ENCODE peak calls at places on chromosomes 11 and 22, in four cellular contexts. U is HCT116, Y is GM23338, V is MM.1S. R is an unnamed sample.

GRCh38 chr11:61853698-61854169 is 25.6 kb downstream of the FADS2 start:
- DNase-seq in U (no peak), Y (no peak), V (no peak), R (no peak)

GRCh38 chr11:75174781-75175370 is 24.0 kb downstream of the SLCO2B1 start:
- DNase-seq in U (no peak), Y (no peak), V (no peak), R (no peak)

GRCh38 chr22:37054600-37055365 is 3.2 kb downstream of the KCTD17 start:
- DNase-seq in U (no peak), Y (no peak), V (no peak), R (no peak)

GRCh38 chr11:67561971-67562560 is 21.5 kb upstream of the GSTP1 start:
- DNase-seq in U (no peak), Y (no peak), V (no peak), R (no peak)

GRCh38 chr22:42439821-42440674 is 7.8 kb upstream of the NFAM1 start:
- DNase-seq in U (no peak), Y (no peak), V (no peak), R (no peak)

GRCh38 chr22:31533391-31533790 is 37.1 kb downstream of the SFI1 start:
- DNase-seq in U (no peak), Y (no peak), V (no peak), R (no peak)

GRCh38 chr22:31272522-31273446 is 19.5 kb downstream of the PIK3IP1 start:
- DNase-seq in U (peak; percentile 32), Y (peak; percentile 91), V (peak; percentile 59), R (peak; percentile 79)

GRCh38 chr22:35192121-35192918 is 65.0 kb upstream of the HMGXB4 start:
- DNase-seq in U (no peak), Y (no peak), V (no peak), R (no peak)

GRCh38 chr11:35177370-35177769 is 38.4 kb downstream of the CD44 start:
- DNase-seq in U (no peak), Y (no peak), V (no peak), R (no peak)

GRCh38 chr22:41603873-41604332 is 14.3 kb upstream of the PMM1 start:
- DNase-seq in U (no peak), Y (no peak), V (peak; percentile 68), R (no peak)

GRCh38 chr11:20688761-20689160 is 19.4 kb downstream of the NELL1 start:
- DNase-seq in U (no peak), Y (no peak), V (no peak), R (no peak)

GRCh38 chr22:22124374-22124773 is 120.2 kb upstream of the VPREB1 start:
- DNase-seq in U (no peak), Y (no peak), V (no peak), R (no peak)

GRCh38 chr11:10322830-10323792 is 18.2 kb downstream of the ADM start:
- DNase-seq in U (peak; percentile 81), Y (peak; percentile 74), V (peak; percentile 71), R (peak; percentile 39)

GRCh38 chr11:8988329-8989234 is 15.2 kb downstream of the NRIP3 start:
- DNase-seq in U (no peak), Y (no peak), V (no peak), R (no peak)

GRCh38 chr11:120306519-120307242 is 18.4 kb upstream of the TLCD5 start:
- DNase-seq in U (peak; percentile 70), Y (peak; percentile 80), V (no peak), R (no peak)

GRCh38 chr11:45092901-45093760 is 53.3 kb upstream of the PRDM11 start:
- DNase-seq in U (no peak), Y (no peak), V (no peak), R (no peak)

GRCh38 chr11:72584933-72585597 is 89.2 kb downstream of the PDE2A start:
- DNase-seq in U (no peak), Y (no peak), V (no peak), R (no peak)

GRCh38 chr22:27480487-27480886 is 321.1 kb downstream of the MN1 start:
- DNase-seq in U (no peak), Y (peak; percentile 55), V (no peak), R (no peak)

GRCh38 chr11:117870176-117870952 is 6.1 kb downstream of the FXYD6 start:
- DNase-seq in U (no peak), Y (peak; percentile 24), V (no peak), R (peak; percentile 52)

GRCh38 chr22:23067023-23067650 is 3.2 kb upstream of the GNAZ start:
- DNase-seq in U (no peak), Y (no peak), V (no peak), R (no peak)

GRCh38 chr11:77557553-77557952 is 32.2 kb upstream of the AQP11 start:
- DNase-seq in U (no peak), Y (peak; percentile 82), V (peak; percentile 62), R (peak; percentile 26)

GRCh38 chr11:24588075-24588474 is 91.2 kb downstream of the LUZP2 start:
- DNase-seq in U (no peak), Y (no peak), V (no peak), R (no peak)

GRCh38 chr11:20026629-20027545 is 133.4 kb downstream of the DBX1 start:
- DNase-seq in U (no peak), Y (peak; percentile 98), V (no peak), R (no peak)

GRCh38 chr11:61281581-61282250 is 13.4 kb downstream of the VWCE start:
- DNase-seq in U (peak; percentile 32), Y (peak; percentile 93), V (no peak), R (peak; percentile 93)

GRCh38 chr11:26599421-26599820 is 27.4 kb upstream of the MUC15 start:
- DNase-seq in U (no peak), Y (no peak), V (no peak), R (no peak)

GRCh38 chr11:46240371-46240770 is 37.1 kb upstream of the CREB3L1 start:
- DNase-seq in U (no peak), Y (no peak), V (no peak), R (no peak)

GRCh38 chr22:31891366-31892079 is 52.8 kb upstream of the YWHAH start:
- DNase-seq in U (no peak), Y (no peak), V (peak; percentile 32), R (peak; percentile 59)

GRCh38 chr11:14026961-14027360 is 64.4 kb downstream of the SPON1 start:
- DNase-seq in U (no peak), Y (no peak), V (no peak), R (no peak)
- TF ChIP-seq EZH2phosphoT487 in U (no peak), Y (no peak), V (no peak), R (no peak)

GRCh38 chr22:47040486-47041145 is 278.2 kb downstream of the TBC1D22A start:
- DNase-seq in U (no peak), Y (no peak), V (no peak), R (no peak)
- TF ChIP-seq EZH2phosphoT487 in U (no peak), Y (no peak), V (no peak), R (no peak)

GRCh38 chr11:122720482-122720881 is 65.0 kb downstream of the UBASH3B start:
- DNase-seq in U (no peak), Y (no peak), V (no peak), R (no peak)

GRCh38 chr11:122723106-122723505 is 67.6 kb downstream of the UBASH3B start:
- DNase-seq in U (no peak), Y (no peak), V (no peak), R (no peak)

GRCh38 chr11:122723576-122723975 is 68.1 kb downstream of the UBASH3B start:
- DNase-seq in U (no peak), Y (no peak), V (no peak), R (no peak)

GRCh38 chr11:122721201-122721963 is 65.9 kb downstream of the UBASH3B start:
- DNase-seq in U (no peak), Y (no peak), V (no peak), R (no peak)

DNA sequence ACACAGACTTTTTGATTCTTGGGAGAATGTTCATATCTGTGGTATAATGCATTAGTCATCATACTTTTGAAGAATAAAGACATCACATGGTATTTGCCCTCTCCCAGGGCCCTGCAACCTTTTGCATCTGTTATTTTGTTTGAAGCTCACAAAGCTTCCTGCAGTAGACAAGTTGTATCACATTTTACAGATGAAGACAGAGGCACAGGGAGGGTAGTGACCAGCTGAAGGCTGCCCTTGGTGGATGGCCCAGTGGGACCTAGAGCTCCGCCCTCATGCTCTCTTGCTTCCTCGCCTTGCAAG is 66.4 kb downstream of the UBASH3B start:
- DNase-seq in U (peak; percentile 16), Y (no peak), V (no peak), R (no peak)
- TF ChIP-seq EZH2phosphoT487 in U (no peak), Y (no peak), V (no peak), R (no peak)

DNA sequence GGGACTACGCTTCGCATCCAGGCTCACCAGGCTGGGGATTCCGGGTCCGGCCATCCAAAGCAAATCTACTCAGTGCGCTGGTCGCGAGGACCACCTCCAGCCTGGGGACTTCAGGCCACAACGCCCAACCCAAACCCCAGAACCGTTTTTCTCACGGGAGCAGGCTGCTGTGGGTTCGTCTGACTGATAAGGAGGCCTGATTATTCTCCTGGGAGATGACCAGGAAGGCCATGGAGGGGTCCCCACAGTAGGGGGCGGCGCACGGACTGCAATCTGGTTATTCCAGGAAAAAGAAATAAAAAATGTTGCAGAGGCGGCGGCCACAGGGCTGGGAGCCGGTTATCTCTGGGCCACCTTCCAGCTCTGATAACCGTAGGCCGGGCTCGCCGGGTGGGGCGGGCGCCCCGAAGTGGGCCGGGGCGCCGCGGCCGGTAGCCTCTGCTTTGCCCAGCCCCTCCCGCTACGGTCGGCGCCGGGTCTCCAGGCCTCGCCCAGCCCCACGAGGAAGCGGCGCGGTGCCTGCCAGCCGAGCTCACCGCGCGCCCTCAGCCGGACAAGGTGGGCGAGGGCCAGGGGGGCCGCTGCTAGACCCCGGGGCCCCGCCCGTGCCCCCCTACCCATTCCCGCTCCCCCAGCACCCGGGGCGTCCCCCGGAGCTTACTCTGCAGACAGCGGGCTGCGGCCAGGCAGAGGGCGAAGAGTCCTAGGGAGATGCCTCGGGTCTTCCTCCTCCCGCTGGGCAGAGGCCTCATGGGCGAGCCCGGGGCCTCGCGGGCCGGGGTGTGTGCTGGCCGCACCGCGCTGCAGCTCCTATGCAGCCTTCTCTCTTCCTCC is 450 bp downstream of the VSTM5 start:
- DNase-seq in U (no peak), Y (peak; percentile 66), V (no peak), R (peak; percentile 83)
- TF ChIP-seq EZH2phosphoT487 in U (no peak), Y (no peak), V (no peak), R (no peak)

GRCh38 chr11:18731949-18732821 is 6.2 kb upstream of the IGSF22 start:
- DNase-seq in U (peak; percentile 19), Y (peak; percentile 56), V (peak; percentile 43), R (peak; percentile 86)
- TF ChIP-seq EZH2phosphoT487 in U (no peak), Y (no peak), V (no peak), R (no peak)

GRCh38 chr11:123562829-123563228 is 91.6 kb downstream of the SCN3B start:
- DNase-seq in U (no peak), Y (no peak), V (no peak), R (no peak)

GRCh38 chr11:123560001-123560400 is 94.4 kb downstream of the SCN3B start:
- DNase-seq in U (no peak), Y (peak; percentile 62), V (no peak), R (peak; percentile 72)

GRCh38 chr11:123562166-123562565 is 92.3 kb downstream of the SCN3B start:
- DNase-seq in U (no peak), Y (no peak), V (no peak), R (no peak)

GRCh38 chr11:123559418-123559817 is 95.0 kb downstream of the SCN3B start:
- DNase-seq in U (no peak), Y (no peak), V (no peak), R (no peak)

GRCh38 chr11:123561046-123561781 is 93.2 kb downstream of the SCN3B start:
- DNase-seq in U (no peak), Y (peak; percentile 65), V (no peak), R (peak; percentile 83)
- TF ChIP-seq EZH2phosphoT487 in U (no peak), Y (no peak), V (no peak), R (no peak)

R was measured in SK-N-SH.